ENCODE peak calls at places on chromosome 18, in six cellular contexts. One of them, this sample, is unnamed.

GRCh38 chr18:54140641-54141040 is 83.8 kb downstream of the MBD2 start:
- DNase-seq in lung: no peak
- DNase-seq in pancreas: no peak
- DNase-seq in neural progenitor cell: no peak
- DNase-seq in HepG2: no peak
- DNase-seq in prostate gland: no peak
- DNase-seq in this sample: no peak

GRCh38 chr18:55790296-55790695 is 202.3 kb upstream of the TCF4 start:
- DNase-seq in lung: no peak
- DNase-seq in pancreas: no peak
- DNase-seq in neural progenitor cell: no peak
- DNase-seq in HepG2: no peak
- DNase-seq in prostate gland: no peak
- DNase-seq in this sample: no peak

GRCh38 chr18:73684651-73685050 is 463.0 kb downstream of the FBXO15 start:
- DNase-seq in lung: no peak
- DNase-seq in pancreas: no peak
- DNase-seq in neural progenitor cell: no peak
- DNase-seq in HepG2: no peak
- DNase-seq in prostate gland: no peak
- DNase-seq in this sample: no peak

GRCh38 chr18:27824841-27825720 is 351.8 kb downstream of the CDH2 start:
- DNase-seq in lung: no peak
- DNase-seq in pancreas: no peak
- DNase-seq in neural progenitor cell: peak; percentile 53
- DNase-seq in HepG2: no peak
- DNase-seq in prostate gland: no peak
- DNase-seq in this sample: no peak

GRCh38 chr18:38909972-38910371 is 1344.4 kb upstream of the CELF4 start:
- DNase-seq in lung: no peak
- DNase-seq in pancreas: no peak
- DNase-seq in neural progenitor cell: no peak
- DNase-seq in HepG2: no peak
- DNase-seq in prostate gland: no peak
- DNase-seq in this sample: no peak

GRCh38 chr18:986071-986470 is 81.4 kb downstream of the ADCYAP1 start:
- DNase-seq in lung: no peak
- DNase-seq in pancreas: no peak
- DNase-seq in neural progenitor cell: peak; percentile 35
- DNase-seq in HepG2: no peak
- DNase-seq in prostate gland: no peak
- DNase-seq in this sample: no peak

GRCh38 chr18:65415167-65415566 is 335.6 kb upstream of the CDH7 start:
- DNase-seq in lung: no peak
- DNase-seq in pancreas: no peak
- DNase-seq in neural progenitor cell: peak; percentile 4
- DNase-seq in HepG2: no peak
- DNase-seq in prostate gland: no peak
- DNase-seq in this sample: no peak

GRCh38 chr18:27966872-27967271 is 210.1 kb downstream of the CDH2 start:
- DNase-seq in lung: no peak
- DNase-seq in pancreas: no peak
- DNase-seq in neural progenitor cell: no peak
- DNase-seq in HepG2: no peak
- DNase-seq in prostate gland: no peak
- DNase-seq in this sample: no peak

GRCh38 chr18:57480724-57481123 is 45.5 kb downstream of the ONECUT2 start:
- DNase-seq in lung: no peak
- DNase-seq in pancreas: no peak
- DNase-seq in neural progenitor cell: no peak
- DNase-seq in HepG2: no peak
- DNase-seq in prostate gland: no peak
- DNase-seq in this sample: no peak

GRCh38 chr18:11105463-11105862 is 43.9 kb downstream of the PIEZO2 start:
- DNase-seq in lung: no peak
- DNase-seq in pancreas: no peak
- DNase-seq in neural progenitor cell: no peak
- DNase-seq in HepG2: no peak
- DNase-seq in prostate gland: no peak
- DNase-seq in this sample: no peak

GRCh38 chr18:25736516-25736915 is 353.9 kb downstream of the SS18 start:
- DNase-seq in lung: no peak
- DNase-seq in pancreas: no peak
- DNase-seq in neural progenitor cell: no peak
- DNase-seq in HepG2: no peak
- DNase-seq in prostate gland: no peak
- DNase-seq in this sample: no peak

GRCh38 chr18:62586148-62586774 is 63.4 kb downstream of the ZCCHC2 start:
- DNase-seq in lung: peak; percentile 69
- DNase-seq in pancreas: peak; percentile 82
- DNase-seq in neural progenitor cell: peak; percentile 86
- DNase-seq in HepG2: peak; percentile 29
- DNase-seq in prostate gland: peak; percentile 44
- DNase-seq in this sample: peak; percentile 87

GRCh38 chr18:23890589-23890988 is 124.0 kb upstream of the TTC39C start:
- DNase-seq in lung: no peak
- DNase-seq in pancreas: no peak
- DNase-seq in neural progenitor cell: no peak
- DNase-seq in HepG2: no peak
- DNase-seq in prostate gland: no peak
- DNase-seq in this sample: no peak

GRCh38 chr18:55907352-55908045 is 319.5 kb upstream of the TCF4 start:
- DNase-seq in lung: no peak
- DNase-seq in pancreas: no peak
- DNase-seq in neural progenitor cell: no peak
- DNase-seq in HepG2: no peak
- DNase-seq in prostate gland: no peak
- DNase-seq in this sample: no peak

GRCh38 chr18:54004828-54005227 is 219.6 kb downstream of the MBD2 start:
- DNase-seq in lung: no peak
- DNase-seq in pancreas: no peak
- DNase-seq in neural progenitor cell: no peak
- DNase-seq in HepG2: peak; percentile 1
- DNase-seq in prostate gland: no peak
- DNase-seq in this sample: peak; percentile 18

GRCh38 chr18:64972545-64972944 is 778.3 kb upstream of the CDH7 start:
- DNase-seq in lung: no peak
- DNase-seq in pancreas: no peak
- DNase-seq in neural progenitor cell: peak; percentile 14
- DNase-seq in HepG2: no peak
- DNase-seq in prostate gland: no peak
- DNase-seq in this sample: no peak

GRCh38 chr18:75161629-75162028 is 47.3 kb downstream of the PTGR3 start:
- DNase-seq in lung: no peak
- DNase-seq in pancreas: no peak
- DNase-seq in neural progenitor cell: no peak
- DNase-seq in HepG2: peak; percentile 77
- DNase-seq in prostate gland: no peak
- DNase-seq in this sample: no peak

GRCh38 chr18:63233334-63233733 is 86.2 kb downstream of the BCL2 start:
- DNase-seq in lung: no peak
- DNase-seq in pancreas: no peak
- DNase-seq in neural progenitor cell: no peak
- DNase-seq in HepG2: no peak
- DNase-seq in prostate gland: no peak
- DNase-seq in this sample: no peak

GRCh38 chr18:35111086-35111485 is 69.9 kb downstream of the MAPRE2 start:
- DNase-seq in lung: no peak
- DNase-seq in pancreas: no peak
- DNase-seq in neural progenitor cell: no peak
- DNase-seq in HepG2: no peak
- DNase-seq in prostate gland: no peak
- DNase-seq in this sample: no peak

GRCh38 chr18:48541026-48541746 is 2.4 kb downstream of the CTIF start:
- DNase-seq in lung: peak; percentile 76
- DNase-seq in pancreas: peak; percentile 88
- DNase-seq in neural progenitor cell: peak; percentile 90
- DNase-seq in HepG2: no peak
- DNase-seq in prostate gland: peak; percentile 66
- DNase-seq in this sample: peak; percentile 54

GRCh38 chr18:5309888-5310470 is 14.5 kb upstream of the ZBTB14 start:
- DNase-seq in lung: no peak
- DNase-seq in pancreas: no peak
- DNase-seq in neural progenitor cell: no peak
- DNase-seq in HepG2: no peak
- DNase-seq in prostate gland: no peak
- DNase-seq in this sample: peak; percentile 67

GRCh38 chr18:25322806-25323205 is 29.2 kb downstream of the ZNF521 start:
- DNase-seq in lung: no peak
- DNase-seq in pancreas: no peak
- DNase-seq in neural progenitor cell: no peak
- DNase-seq in HepG2: no peak
- DNase-seq in prostate gland: no peak
- DNase-seq in this sample: no peak

GRCh38 chr18:68713131-68713530 is 1.8 kb downstream of the TMX3 start:
- DNase-seq in lung: no peak
- DNase-seq in pancreas: no peak
- DNase-seq in neural progenitor cell: no peak
- DNase-seq in HepG2: no peak
- DNase-seq in prostate gland: no peak
- DNase-seq in this sample: peak; percentile 16

GRCh38 chr18:41226186-41226585 is 728.8 kb upstream of the PIK3C3 start:
- DNase-seq in lung: no peak
- DNase-seq in pancreas: no peak
- DNase-seq in neural progenitor cell: no peak
- DNase-seq in HepG2: no peak
- DNase-seq in prostate gland: no peak
- DNase-seq in this sample: no peak

GRCh38 chr18:29753379-29753778 is 1289.2 kb downstream of the DSC3 start:
- DNase-seq in lung: no peak
- DNase-seq in pancreas: no peak
- DNase-seq in neural progenitor cell: no peak
- DNase-seq in HepG2: no peak
- DNase-seq in prostate gland: no peak
- DNase-seq in this sample: no peak

GRCh38 chr18:75635096-75635495 is 207.6 kb upstream of the SMIM21 start:
- DNase-seq in lung: no peak
- DNase-seq in pancreas: no peak
- DNase-seq in neural progenitor cell: no peak
- DNase-seq in HepG2: no peak
- DNase-seq in prostate gland: no peak
- DNase-seq in this sample: no peak

GRCh38 chr18:21123290-21123926 is 11.8 kb upstream of the ROCK1 start:
- DNase-seq in lung: no peak
- DNase-seq in pancreas: no peak
- DNase-seq in neural progenitor cell: no peak
- DNase-seq in HepG2: no peak
- DNase-seq in prostate gland: no peak
- DNase-seq in this sample: no peak

GRCh38 chr18:58315739-58316215 is 271.8 kb downstream of the NEDD4L start:
- DNase-seq in lung: no peak
- DNase-seq in pancreas: no peak
- DNase-seq in neural progenitor cell: no peak
- DNase-seq in HepG2: peak; percentile 93
- DNase-seq in prostate gland: no peak
- DNase-seq in this sample: no peak

GRCh38 chr18:72056171-72056570 is 488.0 kb downstream of the CBLN2 start:
- DNase-seq in lung: no peak
- DNase-seq in pancreas: no peak
- DNase-seq in neural progenitor cell: no peak
- DNase-seq in HepG2: no peak
- DNase-seq in prostate gland: no peak
- DNase-seq in this sample: no peak

GRCh38 chr18:58005036-58005435 is 39.0 kb upstream of the NEDD4L start:
- DNase-seq in lung: no peak
- DNase-seq in pancreas: no peak
- DNase-seq in neural progenitor cell: no peak
- DNase-seq in HepG2: no peak
- DNase-seq in prostate gland: no peak
- DNase-seq in this sample: no peak

GRCh38 chr18:54606835-54607212 is 15.8 kb downstream of the DYNAP start:
- DNase-seq in lung: no peak
- DNase-seq in pancreas: peak; percentile 48
- DNase-seq in neural progenitor cell: no peak
- DNase-seq in HepG2: no peak
- DNase-seq in prostate gland: no peak
- DNase-seq in this sample: no peak

GRCh38 chr18:32899819-32900218 is 127.0 kb upstream of the KLHL14 start:
- DNase-seq in lung: no peak
- DNase-seq in pancreas: no peak
- DNase-seq in neural progenitor cell: no peak
- DNase-seq in HepG2: peak; percentile 19
- DNase-seq in prostate gland: no peak
- DNase-seq in this sample: no peak
- TF ChIP-seq CTCF in lung: no peak
- TF ChIP-seq CTCF in pancreas: no peak
- TF ChIP-seq CTCF in neural progenitor cell: no peak
- TF ChIP-seq CTCF in HepG2: peak; percentile 44
- TF ChIP-seq CTCF in prostate gland: no peak
- TF ChIP-seq CTCF in this sample: no peak

DNA sequence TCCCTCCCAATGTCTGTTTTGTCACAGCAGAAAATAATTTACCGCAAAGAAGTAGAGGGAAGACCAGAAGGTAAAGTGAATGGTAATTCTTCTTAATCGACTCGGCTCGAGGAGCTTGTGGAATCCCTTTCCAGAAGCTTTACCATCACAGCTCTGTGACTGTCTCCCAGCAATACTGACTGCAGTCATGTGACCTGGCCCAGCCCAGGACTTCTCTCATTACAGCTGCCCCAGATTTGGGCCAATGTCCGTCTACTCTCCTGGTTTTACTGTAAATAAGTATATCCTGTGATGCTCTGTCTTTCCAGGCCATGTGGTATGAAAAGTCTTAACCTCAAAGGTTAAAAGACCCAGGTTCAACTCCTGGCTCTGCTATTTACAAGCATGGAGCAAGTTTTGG is 18.9 kb upstream of the ELOA2 start:
- DNase-seq in lung: no peak
- DNase-seq in pancreas: no peak
- DNase-seq in neural progenitor cell: no peak
- DNase-seq in HepG2: no peak
- DNase-seq in prostate gland: no peak
- DNase-seq in this sample: no peak
- H3K4me3 ChIP-seq in lung: no peak overlapping the region
- H3K4me3 ChIP-seq in pancreas: no peak overlapping the region
- H3K4me3 ChIP-seq in neural progenitor cell: no peak overlapping the region
- H3K4me3 ChIP-seq in HepG2: no peak overlapping the region
- H3K4me3 ChIP-seq in prostate gland: no peak overlapping the region
- H3K4me3 ChIP-seq in this sample: no peak overlapping the region

GRCh38 chr18:70172225-70172624 is 33.3 kb downstream of the RTTN start:
- DNase-seq in lung: no peak
- DNase-seq in pancreas: no peak
- DNase-seq in neural progenitor cell: no peak
- DNase-seq in HepG2: no peak
- DNase-seq in prostate gland: no peak
- DNase-seq in this sample: peak; percentile 17
- TF ChIP-seq CTCF in lung: no peak
- TF ChIP-seq CTCF in pancreas: no peak
- TF ChIP-seq CTCF in neural progenitor cell: peak; percentile 38
- TF ChIP-seq CTCF in HepG2: peak; percentile 13
- TF ChIP-seq CTCF in prostate gland: peak; percentile 7
- TF ChIP-seq CTCF in this sample: peak; percentile 1

DNA sequence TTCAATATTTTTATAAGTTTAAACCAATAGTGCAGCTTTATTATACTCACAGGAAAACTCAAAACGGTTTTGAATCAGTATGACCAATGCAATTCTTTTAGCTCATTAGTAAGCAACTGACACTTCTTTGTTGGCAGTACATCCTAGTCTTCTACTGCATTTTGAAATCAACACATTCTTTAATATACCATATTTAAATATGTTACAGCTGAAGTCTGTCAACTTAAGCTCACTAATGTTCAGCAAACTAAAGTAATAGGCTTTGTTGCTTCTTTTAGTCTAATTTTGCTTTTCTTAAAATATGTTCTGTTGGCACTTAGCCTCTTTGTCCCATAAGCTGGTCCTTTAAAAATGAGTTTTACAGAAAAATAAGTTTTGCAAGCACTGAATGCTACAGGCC is 55.4 kb upstream of the CCBE1 start:
- DNase-seq in lung: no peak
- DNase-seq in pancreas: no peak
- DNase-seq in neural progenitor cell: no peak
- DNase-seq in HepG2: no peak
- DNase-seq in prostate gland: no peak
- DNase-seq in this sample: no peak
- H3K4me3 ChIP-seq in lung: no peak overlapping the region
- H3K4me3 ChIP-seq in pancreas: no peak overlapping the region
- H3K4me3 ChIP-seq in neural progenitor cell: no peak overlapping the region
- H3K4me3 ChIP-seq in HepG2: no peak overlapping the region
- H3K4me3 ChIP-seq in prostate gland: no peak overlapping the region
- H3K4me3 ChIP-seq in this sample: no peak overlapping the region

This sample was measured in GM12865.